ENCODE peak calls at places on chromosomes 7 and 10, in eight cellular contexts. B is NCI-H1417 treated with DMSO at 0.1 percent for 48 hours; O is activated naive CD8-positive, alpha-beta T cell treated with anti-CD3 and anti-CD28 coated beads, Interleukin-2, amount 50 U/mL, for 24 hours; C is stimulated activated CD4-positive, alpha-beta T cell treated with anti-CD3 and anti-CD28 coated beads, Interleukin-1b, Interleukin-23, amount 100 ng/mL, for 24 hours; I is RWPE1; M is A673; N is activated CD8-positive, alpha-beta memory T cell treated with anti-CD3 and anti-CD28 coated beads for 48 hours; P is astrocyte of the cerebellum. U is an unnamed sample.

GRCh38 chr7:16985621-16986020 is 103.8 kb upstream of the AGR3 start:
- DNase-seq in B (no peak), I (no peak), M (no peak), N (no peak), C (no peak), O (no peak), P (no peak), U (no peak)

GRCh38 chr10:50392966-50393718 is 141.8 kb upstream of the ASAH2 start:
- DNase-seq in B (no peak), N (no peak), P (no peak), M (no peak), O (no peak), I (peak; percentile 46), C (no peak), U (no peak)

GRCh38 chr7:157253850-157254249 is 83.0 kb upstream of the DNAJB6 start:
- DNase-seq in I (no peak), B (no peak), N (no peak), M (peak; percentile 32), O (no peak), P (no peak), C (no peak), U (no peak)

GRCh38 chr7:155618708-155619633 is 25.5 kb upstream of the RBM33 start:
- DNase-seq in N (no peak), P (no peak), C (no peak), I (no peak), B (no peak), M (no peak), O (no peak), U (no peak)

GRCh38 chr7:20170626-20171025 is 46.6 kb downstream of the MACC1 start:
- DNase-seq in C (no peak), B (no peak), O (no peak), P (peak; percentile 13), I (no peak), N (no peak), M (no peak), U (no peak)

GRCh38 chr7:105339404-105340316 is 49.1 kb downstream of the SRPK2 start:
- DNase-seq in N (no peak), C (no peak), B (no peak), P (no peak), M (no peak), O (no peak), I (no peak), U (no peak)

GRCh38 chr7:66837007-66837406 is 84.0 kb upstream of the TMEM248 start:
- DNase-seq in P (no peak), O (peak; percentile 62), M (peak; percentile 52), N (no peak), I (no peak), B (no peak), C (no peak), U (peak; percentile 86)

GRCh38 chr10:34176351-34176750 is 638.7 kb downstream of the PARD3 start:
- DNase-seq in O (no peak), M (no peak), C (no peak), P (no peak), I (no peak), B (no peak), N (no peak), U (no peak)

GRCh38 chr10:110076559-110077318 is 69.0 kb downstream of the ADD3 start:
- DNase-seq in B (no peak), M (peak; percentile 84), I (peak; percentile 57), P (peak; percentile 49), N (no peak), O (no peak), C (no peak), U (no peak)

GRCh38 chr10:97849491-97850402 is at the start of gene GOLGA7B:
- DNase-seq in P (no peak), O (peak; percentile 61), B (no peak), N (peak; percentile 23), I (peak; percentile 71), M (peak; percentile 39), C (no peak), U (no peak)

GRCh38 chr7:65832281-65832680 is 40.6 kb upstream of the VKORC1L1 start:
- DNase-seq in N (no peak), M (peak; percentile 27), O (no peak), B (no peak), C (no peak), I (peak; percentile 9), P (peak; percentile 44), U (no peak)